ENCODE peak calls at places on chromosomes 1 and 21, in five cellular contexts. D is stimulated activated CD8-positive, alpha-beta memory T cell treated with anti-CD3 and anti-CD28 coated beads, Interleukin-4, amount 100 ng/mL, for 24 hours; Q is thoracic aorta; F is T-helper 2 cell; I is Kasumi-1. H is an unnamed sample.

GRCh38 chr1:22489823-22490222 is 38.2 kb downstream of the ZBTB40 start:
- DNase-seq in Q (no peak), I (no peak), F (no peak), D (no peak), H (no peak)

GRCh38 chr1:65048325-65048724 is 82.0 kb upstream of the JAK1 start:
- DNase-seq in F (no peak), D (no peak), I (no peak), Q (no peak), H (no peak)

GRCh38 chr1:19220991-19221390 is 10.9 kb upstream of the UBR4 start:
- DNase-seq in F (no peak), Q (no peak), I (no peak), D (no peak), H (no peak)

GRCh38 chr1:228899421-228899956 is 164.2 kb downstream of the RHOU start:
- DNase-seq in F (no peak), Q (no peak), D (no peak), I (no peak), H (peak; percentile 53)

GRCh38 chr1:200323856-200324400 is 85.9 kb downstream of the ZNF281 start:
- DNase-seq in F (no peak), Q (no peak), D (no peak), I (no peak), H (no peak)

GRCh38 chr21:43590220-43590619 is 69.1 kb downstream of the HSF2BP start:
- DNase-seq in D (no peak), F (no peak), Q (no peak), I (no peak), H (no peak)

GRCh38 chr1:113390871-113391642 is 742 bp downstream of the MAGI3 start:
- DNase-seq in Q (no peak), D (peak; percentile 15), I (peak; percentile 27), F (no peak), H (peak; percentile 21)

GRCh38 chr1:3590145-3590768 is 21.1 kb downstream of the MEGF6 start:
- DNase-seq in I (no peak), F (no peak), D (no peak), Q (no peak), H (no peak)

GRCh38 chr21:45050361-45050785 is 24.0 kb upstream of the ADARB1 start:
- DNase-seq in I (no peak), Q (peak; percentile 75), F (no peak), D (no peak), H (no peak)

GRCh38 chr1:168391759-168392681 is 111.3 kb downstream of the TBX19 start:
- DNase-seq in F (no peak), D (no peak), Q (no peak), I (no peak), H (no peak)

GRCh38 chr1:68542586-68542985 is 45.7 kb upstream of the DEPDC1 start:
- DNase-seq in F (no peak), Q (no peak), D (no peak), I (no peak), H (no peak)

GRCh38 chr1:180386740-180387367 is 115.5 kb downstream of the ACBD6 start:
- DNase-seq in Q (no peak), D (no peak), I (no peak), F (no peak), H (no peak)

GRCh38 chr21:28992526-28993292 is at the start of gene LTN1:
- DNase-seq in D (peak; percentile 97), Q (peak; percentile 95), I (peak; percentile 99), F (peak; percentile 96), H (peak; percentile 98)